ENCODE peak calls at places on chromosome 19, in four cellular contexts. One of them, this sample, is unnamed.

GRCh38 chr19:54430306-54431254 is 15.3 kb downstream of the TTYH1 start:
- DNase-seq in HepG2: no peak
- DNase-seq in K562: peak
- DNase-seq in H1: no peak
- DNase-seq in this sample: no peak

GRCh38 chr19:38073806-38074685 is 150.0 kb downstream of the DPF1 start:
- DNase-seq in HepG2: peak
- DNase-seq in K562: no peak
- DNase-seq in H1: peak
- DNase-seq in this sample: no peak

GRCh38 chr19:6030214-6030507 is 52.2 kb upstream of the RANBP3 start:
- DNase-seq in HepG2: no peak
- DNase-seq in K562: no peak
- DNase-seq in H1: no peak
- DNase-seq in this sample: no peak

GRCh38 chr19:2412449-2412848 is 14.9 kb downstream of the TIMM13 start:
- DNase-seq in HepG2: no peak
- DNase-seq in K562: no peak
- DNase-seq in H1: no peak
- DNase-seq in this sample: no peak

GRCh38 chr19:17107546-17108452 is 32.2 kb downstream of the MYO9B start:
- DNase-seq in HepG2: peak
- DNase-seq in K562: no peak
- DNase-seq in H1: no peak
- DNase-seq in this sample: peak

GRCh38 chr19:1046836-1047695 is 7.2 kb downstream of the ABCA7 start:
- DNase-seq in HepG2: no peak
- DNase-seq in K562: no peak
- DNase-seq in H1: no peak
- DNase-seq in this sample: no peak

GRCh38 chr19:19490247-19490968 is 24.9 kb downstream of the TSSK6 start:
- DNase-seq in HepG2: peak
- DNase-seq in K562: peak
- DNase-seq in H1: peak
- DNase-seq in this sample: peak

GRCh38 chr19:16327501-16327900 is 2.9 kb downstream of the KLF2 start:
- DNase-seq in HepG2: no peak
- DNase-seq in K562: no peak
- DNase-seq in H1: no peak
- DNase-seq in this sample: no peak

GRCh38 chr19:15463865-15464371 is 426 bp downstream of the RASAL3 start:
- DNase-seq in HepG2: no peak
- DNase-seq in K562: no peak
- DNase-seq in H1: no peak
- DNase-seq in this sample: no peak

GRCh38 chr19:58568731-58569130 is 4.4 kb downstream of the MZF1 start:
- DNase-seq in HepG2: no peak
- DNase-seq in K562: no peak
- DNase-seq in H1: no peak
- DNase-seq in this sample: no peak

GRCh38 chr19:33464733-33465115 is 56.9 kb downstream of the PEPD start:
- DNase-seq in HepG2: no peak
- DNase-seq in K562: no peak
- DNase-seq in H1: no peak
- DNase-seq in this sample: no peak

GRCh38 chr19:51131780-51132680 is 7.3 kb downstream of the SIGLEC9 start:
- DNase-seq in HepG2: no peak
- DNase-seq in K562: peak
- DNase-seq in H1: no peak
- DNase-seq in this sample: peak

GRCh38 chr19:16472992-16473391 is 1.2 kb upstream of the EPS15L1 start:
- DNase-seq in HepG2: no peak
- DNase-seq in K562: no peak
- DNase-seq in H1: no peak
- DNase-seq in this sample: no peak

GRCh38 chr19:47427241-47428176 is 8.2 kb upstream of the MEIS3 start:
- DNase-seq in HepG2: peak
- DNase-seq in K562: peak
- DNase-seq in H1: peak
- DNase-seq in this sample: peak

GRCh38 chr19:34676697-34677385 is at the start of gene SCGB2B2:
- DNase-seq in HepG2: no peak
- DNase-seq in K562: no peak
- DNase-seq in H1: no peak
- DNase-seq in this sample: no peak

GRCh38 chr19:21483589-21484170 is 21.7 kb upstream of the ZNF429 start:
- DNase-seq in HepG2: no peak
- DNase-seq in K562: peak
- DNase-seq in H1: peak
- DNase-seq in this sample: no peak

GRCh38 chr19:12838182-12838890 is at the start of gene MAST1:
- DNase-seq in HepG2: no peak
- DNase-seq in K562: peak
- DNase-seq in H1: no peak
- DNase-seq in this sample: peak

GRCh38 chr19:15212682-15213081 is 11.9 kb upstream of the NOTCH3 start:
- DNase-seq in HepG2: no peak
- DNase-seq in K562: no peak
- DNase-seq in H1: no peak
- DNase-seq in this sample: no peak

GRCh38 chr19:1260749-1261511 is 8.2 kb upstream of the CIRBP start:
- DNase-seq in HepG2: peak
- DNase-seq in K562: peak
- DNase-seq in H1: peak
- DNase-seq in this sample: peak

GRCh38 chr19:11005521-11005920 is 44.7 kb downstream of the SMARCA4 start:
- DNase-seq in HepG2: no peak
- DNase-seq in K562: no peak
- DNase-seq in H1: no peak
- DNase-seq in this sample: no peak

GRCh38 chr19:2575734-2576481 is 100.0 kb downstream of the GADD45B start:
- DNase-seq in HepG2: peak
- DNase-seq in K562: no peak
- DNase-seq in H1: no peak
- DNase-seq in this sample: no peak

GRCh38 chr19:6018786-6019185 is 40.8 kb upstream of the RANBP3 start:
- DNase-seq in HepG2: no peak
- DNase-seq in K562: peak
- DNase-seq in H1: peak
- DNase-seq in this sample: peak

GRCh38 chr19:2167896-2168618 is 4.3 kb downstream of the DOT1L start:
- DNase-seq in HepG2: peak
- DNase-seq in K562: peak
- DNase-seq in H1: no peak
- DNase-seq in this sample: peak

DNA sequence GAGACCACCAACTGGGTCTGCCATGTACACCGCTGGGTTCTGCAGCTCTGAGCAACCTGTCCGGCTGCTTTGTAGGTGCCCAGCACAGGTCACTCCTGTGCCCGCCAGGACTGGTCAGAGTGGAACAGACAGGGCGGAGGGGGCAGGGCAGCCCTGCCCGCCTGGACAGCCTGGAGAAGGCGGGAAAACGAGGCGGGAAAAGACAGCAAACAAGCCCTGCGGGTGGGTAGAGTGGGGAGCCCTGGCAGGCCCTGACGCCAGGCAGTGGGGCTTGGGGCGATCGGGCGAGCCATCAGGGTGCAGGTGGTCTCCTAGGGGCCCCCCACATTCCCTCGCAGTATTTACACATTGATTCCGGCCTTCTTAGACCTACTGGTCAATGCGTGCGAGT is 525 bp upstream of the UHRF1 start:
- DNase-seq in HepG2: peak
- DNase-seq in K562: no peak
- DNase-seq in H1: no peak
- DNase-seq in this sample: no peak
- TF ChIP-seq JUN in HepG2: no peak
- TF ChIP-seq JUN in K562: no peak
- TF ChIP-seq JUN in H1: no peak
- TF ChIP-seq JUN in this sample: no peak

GRCh38 chr19:3691726-3692125 is 8.5 kb downstream of the PIP5K1C start:
- DNase-seq in HepG2: no peak
- DNase-seq in K562: no peak
- DNase-seq in H1: no peak
- DNase-seq in this sample: no peak

GRCh38 chr19:3691372-3691716 is 8.9 kb downstream of the PIP5K1C start:
- DNase-seq in HepG2: no peak
- DNase-seq in K562: no peak
- DNase-seq in H1: no peak
- DNase-seq in this sample: no peak

GRCh38 chr19:3690551-3691371 is 9.5 kb downstream of the PIP5K1C start:
- DNase-seq in HepG2: no peak
- DNase-seq in K562: no peak
- DNase-seq in H1: no peak
- DNase-seq in this sample: no peak

GRCh38 chr19:3693030-3693925 is 7.0 kb downstream of the PIP5K1C start:
- DNase-seq in HepG2: no peak
- DNase-seq in K562: no peak
- DNase-seq in H1: no peak
- DNase-seq in this sample: no peak

GRCh38 chr19:3692141-3693029 is 7.9 kb downstream of the PIP5K1C start:
- DNase-seq in HepG2: no peak
- DNase-seq in K562: peak
- DNase-seq in H1: no peak
- DNase-seq in this sample: no peak
- TF ChIP-seq MAFK in HepG2: no peak
- TF ChIP-seq MAFK in K562: no peak
- TF ChIP-seq MAFK in H1: no peak
- TF ChIP-seq MAFK in this sample: no peak

DNA sequence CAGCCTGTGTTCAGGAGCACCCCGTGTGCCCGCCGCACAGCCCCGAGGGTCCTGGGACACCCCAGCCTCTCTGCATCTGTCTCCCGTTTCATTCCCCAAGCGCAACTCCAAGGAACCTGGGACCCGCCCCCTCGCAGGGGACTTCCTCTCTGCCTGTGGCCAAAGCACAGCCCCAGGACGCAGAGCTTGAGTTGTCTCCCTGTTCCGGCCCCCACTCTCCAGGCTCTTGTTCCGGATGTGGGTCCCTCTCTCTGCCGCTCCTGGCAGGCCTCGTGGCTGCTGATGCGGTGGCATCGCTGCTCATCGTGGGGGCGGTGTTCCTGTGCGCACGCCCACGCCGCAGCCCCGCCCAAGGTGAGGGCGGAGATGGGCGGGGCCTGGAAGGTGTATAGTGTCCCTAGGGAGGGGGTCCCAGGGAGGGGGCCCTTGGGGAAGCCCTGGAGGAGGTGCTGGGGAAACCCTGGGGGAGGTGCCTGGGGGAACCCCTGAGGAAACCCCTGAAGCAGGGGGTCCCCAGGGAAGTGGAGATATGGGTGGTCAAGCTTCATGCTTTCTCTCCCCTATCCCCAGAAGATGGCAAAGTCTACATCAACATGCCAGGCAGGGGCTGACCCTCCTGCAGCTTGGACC is 1.3 kb downstream of the HCST start:
- DNase-seq in HepG2: peak
- DNase-seq in K562: peak
- DNase-seq in H1: peak
- DNase-seq in this sample: peak
- TF ChIP-seq JUN in HepG2: no peak
- TF ChIP-seq JUN in K562: no peak
- TF ChIP-seq JUN in H1: no peak
- TF ChIP-seq JUN in this sample: no peak

GRCh38 chr19:46350758-46351159 is 3.9 kb downstream of the PPP5C start:
- DNase-seq in HepG2: no peak
- DNase-seq in K562: no peak
- DNase-seq in H1: no peak
- DNase-seq in this sample: no peak

GRCh38 chr19:46349311-46349993 is 2.6 kb downstream of the PPP5C start:
- DNase-seq in HepG2: no peak
- DNase-seq in K562: no peak
- DNase-seq in H1: no peak
- DNase-seq in this sample: no peak

GRCh38 chr19:46350029-46350757 is 3.3 kb downstream of the PPP5C start:
- DNase-seq in HepG2: no peak
- DNase-seq in K562: peak
- DNase-seq in H1: no peak
- DNase-seq in this sample: no peak

GRCh38 chr19:46353730-46354528 is 7.0 kb downstream of the PPP5C start:
- DNase-seq in HepG2: no peak
- DNase-seq in K562: no peak
- DNase-seq in H1: no peak
- DNase-seq in this sample: no peak

DNA sequence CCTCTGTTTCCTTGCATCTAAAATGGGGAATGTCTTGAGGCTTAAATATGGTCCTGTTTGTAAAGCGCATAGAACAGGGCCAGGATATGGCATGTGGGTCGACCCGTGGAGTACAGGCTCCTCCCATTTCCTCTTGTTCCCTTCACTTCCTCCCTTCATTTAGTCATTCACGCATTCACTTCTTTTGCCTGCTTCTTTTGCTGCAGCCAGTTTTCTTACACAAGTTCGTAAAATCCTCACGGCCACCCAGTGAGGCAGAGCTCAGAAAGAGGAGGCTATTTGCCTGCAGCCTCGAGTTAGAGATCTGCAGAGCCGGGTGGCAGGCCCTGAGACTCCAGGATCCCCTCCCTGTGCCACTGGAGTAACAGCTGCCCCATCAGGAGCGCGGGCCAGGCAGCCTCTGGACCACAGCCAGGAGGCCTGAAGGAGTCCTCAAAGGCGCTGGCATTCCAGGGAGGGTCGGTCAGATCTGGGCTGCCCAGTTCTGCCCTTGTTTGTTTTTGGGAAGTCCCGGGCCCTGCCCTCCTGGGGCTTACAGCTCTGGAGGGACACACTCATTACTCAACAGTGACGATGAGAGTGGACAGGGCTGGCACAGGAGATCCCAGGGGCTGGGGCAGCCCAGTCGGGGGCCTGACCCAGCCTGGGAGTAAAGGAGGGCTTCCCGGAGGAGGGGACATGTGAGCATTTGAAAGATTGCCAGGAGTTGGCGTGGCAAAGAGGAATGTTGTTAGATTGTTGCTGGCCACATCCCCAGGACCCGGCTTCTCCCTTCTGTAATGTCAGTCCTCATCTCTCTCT is 4.6 kb downstream of the PPP5C start:
- DNase-seq in HepG2: no peak
- DNase-seq in K562: no peak
- DNase-seq in H1: no peak
- DNase-seq in this sample: no peak
- TF ChIP-seq MAFK in HepG2: no peak
- TF ChIP-seq MAFK in K562: no peak
- TF ChIP-seq MAFK in H1: no peak
- TF ChIP-seq MAFK in this sample: no peak

This sample was measured in A549.